ENCODE peak calls at places on chromosomes 13 and 19, in ten cellular contexts. Y, S, J, M, F, U, G, O, N and X are unnamed samples.

GRCh38 chr19:30226464-30227070 is 145.6 kb upstream of the ZNF536 start:
- DNase-seq in Y (no peak), G (no peak), N (no peak), J (no peak), O (no peak), F (no peak), S (no peak), M (no peak), U (peak; percentile 66), X (no peak)

GRCh38 chr13:59970847-59971246 is 192.9 kb downstream of the DIAPH3 start:
- DNase-seq in O (no peak), M (no peak), Y (no peak), U (no peak), J (no peak), F (no peak), N (no peak), S (no peak), G (no peak), X (no peak)

GRCh38 chr13:23673354-23673753 is 103.1 kb downstream of the TNFRSF19 start:
- DNase-seq in U (no peak), M (no peak), S (no peak), Y (no peak), J (no peak), O (peak; percentile 47), N (no peak), F (no peak), G (no peak), X (no peak)

GRCh38 chr13:47004022-47004421 is 107.2 kb upstream of the HTR2A start:
- DNase-seq in M (no peak), S (no peak), G (no peak), J (no peak), Y (no peak), U (no peak), F (no peak), N (no peak), O (no peak), X (no peak)

GRCh38 chr19:1317274-1317673 is 31.6 kb downstream of the EFNA2 start:
- DNase-seq in J (no peak), N (no peak), Y (no peak), F (no peak), U (peak; percentile 29), G (no peak), M (no peak), S (no peak), O (no peak), X (no peak)

GRCh38 chr19:5046339-5047039 is 77.6 kb downstream of the KDM4B start:
- DNase-seq in Y (peak; percentile 48), S (no peak), F (no peak), M (no peak), O (no peak), N (no peak), J (no peak), G (peak; percentile 63), U (peak; percentile 77), X (no peak)

GRCh38 chr13:65855276-65855675 is 1374.9 kb downstream of the PCDH9 start:
- DNase-seq in F (no peak), O (no peak), G (no peak), M (no peak), S (no peak), Y (no peak), J (no peak), N (no peak), U (no peak), X (no peak)

GRCh38 chr19:15488489-15489226 is 9.4 kb upstream of the PGLYRP2 start:
- DNase-seq in Y (no peak), G (no peak), F (no peak), J (peak; percentile 52), M (no peak), U (peak; percentile 81), S (no peak), N (no peak), O (peak; percentile 26), X (no peak)

GRCh38 chr19:52230685-52231084 is 38.7 kb upstream of the ZNF766 start:
- DNase-seq in J (no peak), G (no peak), M (no peak), F (no peak), S (no peak), N (no peak), U (no peak), Y (no peak), O (no peak), X (no peak)

GRCh38 chr13:52454459-52454824 is 836 bp upstream of the CKAP2 start:
- DNase-seq in S (peak; percentile 53), Y (no peak), M (no peak), N (no peak), J (no peak), O (no peak), F (no peak), U (no peak), G (peak; percentile 19), X (no peak)

GRCh38 chr13:34591801-34592454 is 350.1 kb upstream of the NBEA start:
- DNase-seq in O (peak; percentile 55), N (no peak), G (no peak), M (no peak), J (peak; percentile 39), U (peak; percentile 51), Y (no peak), F (peak; percentile 7), S (no peak), X (no peak)

GRCh38 chr19:45117167-45117594 is 24.2 kb downstream of the PPP1R37 start:
- DNase-seq in F (no peak), M (no peak), N (no peak), U (no peak), Y (no peak), J (no peak), O (no peak), S (peak; percentile 82), G (no peak), X (no peak)

GRCh38 chr13:52617070-52618060 is 24.9 kb upstream of the HNRNPA1L2 start:
- DNase-seq in F (peak; percentile 73), N (peak; percentile 73), U (peak; percentile 91), J (peak; percentile 83), M (peak; percentile 69), O (peak; percentile 85), S (peak; percentile 87), Y (peak; percentile 55), G (peak; percentile 89), X (peak; percentile 78)

GRCh38 chr13:60268203-60268555 is 104.5 kb upstream of the DIAPH3 start:
- DNase-seq in J (no peak), M (no peak), F (no peak), S (no peak), O (no peak), G (no peak), Y (no peak), U (no peak), N (no peak), X (no peak)

GRCh38 chr13:52377898-52378297 is 28.1 kb downstream of the THSD1 start:
- DNase-seq in Y (no peak), U (no peak), M (no peak), F (no peak), O (no peak), J (no peak), G (no peak), S (no peak), N (no peak), X (no peak)

GRCh38 chr19:19661675-19662251 is 1.7 kb downstream of the ATP13A1 start:
- DNase-seq in S (peak; percentile 82), Y (no peak), N (no peak), F (no peak), M (peak; percentile 88), G (no peak), O (no peak), U (no peak), J (no peak), X (no peak)

GRCh38 chr19:31491246-31491645 is 142.0 kb upstream of the TSHZ3 start:
- DNase-seq in N (no peak), F (no peak), S (no peak), G (no peak), O (no peak), J (no peak), Y (no peak), U (no peak), M (no peak), X (no peak)

GRCh38 chr13:109803822-109804221 is 17.4 kb upstream of the IRS2 start:
- DNase-seq in Y (no peak), F (no peak), J (no peak), N (no peak), G (no peak), M (no peak), O (no peak), S (no peak), U (no peak), X (no peak)

GRCh38 chr19:15129856-15130580 is 22.8 kb downstream of the SYDE1 start:
- DNase-seq in M (no peak), N (no peak), O (no peak), F (no peak), S (no peak), Y (peak; percentile 48), U (no peak), G (peak; percentile 69), J (no peak), X (no peak)

GRCh38 chr13:60410299-60410698 is 13.3 kb downstream of the TDRD3 start:
- DNase-seq in G (no peak), S (no peak), M (no peak), O (no peak), J (no peak), N (no peak), Y (no peak), F (no peak), U (no peak), X (no peak)

GRCh38 chr13:98585398-98585754 is 8.5 kb upstream of the STK24 start:
- DNase-seq in N (no peak), S (no peak), M (no peak), J (no peak), U (no peak), O (no peak), G (no peak), F (no peak), Y (no peak), X (no peak)

GRCh38 chr19:18165794-18166544 is 7.6 kb upstream of the IFI30 start:
- DNase-seq in N (no peak), M (no peak), G (no peak), F (no peak), J (no peak), S (no peak), Y (no peak), U (no peak), O (no peak), X (no peak)

GRCh38 chr13:39612023-39612637 is 9.1 kb upstream of the LHFPL6 start:
- DNase-seq in N (peak; percentile 57), Y (peak; percentile 53), G (peak; percentile 57), J (peak; percentile 72), S (peak; percentile 46), M (peak; percentile 16), O (peak; percentile 57), U (peak; percentile 59), F (no peak), X (peak; percentile 22)

GRCh38 chr19:29120471-29120870 is 92.5 kb downstream of the UQCRFS1 start:
- DNase-seq in S (no peak), F (no peak), Y (no peak), N (no peak), J (no peak), O (no peak), U (no peak), M (no peak), G (peak; percentile 25), X (no peak)

GRCh38 chr19:49811328-49811727 is 1.8 kb downstream of the FUZ start:
- DNase-seq in G (no peak), N (no peak), J (no peak), S (no peak), O (no peak), F (no peak), Y (no peak), M (no peak), U (no peak), X (no peak)

GRCh38 chr19:38061294-38061693 is 154.3 kb downstream of the SIPA1L3 start:
- DNase-seq in G (no peak), S (no peak), N (no peak), M (no peak), U (no peak), O (no peak), F (no peak), J (no peak), Y (no peak), X (no peak)

GRCh38 chr13:75101997-75102720 is 379.8 kb downstream of the TBC1D4 start:
- DNase-seq in M (no peak), G (no peak), J (no peak), O (no peak), Y (no peak), U (no peak), N (no peak), F (no peak), S (no peak), X (no peak)

GRCh38 chr19:49474545-49474930 is 523 bp downstream of the FLT3LG start:
- DNase-seq in J (no peak), M (no peak), G (no peak), U (peak; percentile 67), O (no peak), N (no peak), S (no peak), Y (no peak), F (no peak), X (no peak)